ENCODE peak calls at places on chromosomes 5 and 9, in six cellular contexts. One of them, this sample, is unnamed.

GRCh38 chr9:104992696-104993095 is 64.7 kb upstream of the ABCA1 start:
- DNase-seq in SK-N-SH: no peak
- DNase-seq in K562: no peak
- DNase-seq in HCT116: no peak
- DNase-seq in HepG2: peak
- DNase-seq in GM12878: no peak
- DNase-seq in this sample: no peak

GRCh38 chr5:119285070-119285916 is 70.5 kb upstream of the TNFAIP8 start:
- DNase-seq in SK-N-SH: no peak
- DNase-seq in K562: no peak
- DNase-seq in HCT116: no peak
- DNase-seq in HepG2: no peak
- DNase-seq in GM12878: no peak
- DNase-seq in this sample: no peak

GRCh38 chr5:150184990-150185952 is 4.6 kb upstream of the SLC6A7 start:
- DNase-seq in SK-N-SH: no peak
- DNase-seq in K562: no peak
- DNase-seq in HCT116: no peak
- DNase-seq in HepG2: peak
- DNase-seq in GM12878: no peak
- DNase-seq in this sample: no peak

GRCh38 chr9:122001491-122002201 is 91.5 kb downstream of the TTLL11 start:
- DNase-seq in SK-N-SH: no peak
- DNase-seq in K562: no peak
- DNase-seq in HCT116: no peak
- DNase-seq in HepG2: no peak
- DNase-seq in GM12878: no peak
- DNase-seq in this sample: no peak

GRCh38 chr9:4497395-4497794 is 7.1 kb downstream of the SLC1A1 start:
- DNase-seq in SK-N-SH: no peak
- DNase-seq in K562: no peak
- DNase-seq in HCT116: no peak
- DNase-seq in HepG2: no peak
- DNase-seq in GM12878: no peak
- DNase-seq in this sample: no peak

GRCh38 chr5:68216737-68217231 is 1.2 kb downstream of the PIK3R1 start:
- DNase-seq in SK-N-SH: peak
- DNase-seq in K562: no peak
- DNase-seq in HCT116: no peak
- DNase-seq in HepG2: no peak
- DNase-seq in GM12878: no peak
- DNase-seq in this sample: no peak

GRCh38 chr9:76379494-76379893 is 14.7 kb downstream of the RFK start:
- DNase-seq in SK-N-SH: no peak
- DNase-seq in K562: no peak
- DNase-seq in HCT116: no peak
- DNase-seq in HepG2: no peak
- DNase-seq in GM12878: no peak
- DNase-seq in this sample: peak

GRCh38 chr9:72586388-72587160 is 65.2 kb downstream of the TMC1 start:
- DNase-seq in SK-N-SH: no peak
- DNase-seq in K562: no peak
- DNase-seq in HCT116: no peak
- DNase-seq in HepG2: no peak
- DNase-seq in GM12878: no peak
- DNase-seq in this sample: no peak

GRCh38 chr9:132698989-132699388 is 28.7 kb downstream of the GTF3C4 start:
- DNase-seq in SK-N-SH: no peak
- DNase-seq in K562: no peak
- DNase-seq in HCT116: no peak
- DNase-seq in HepG2: no peak
- DNase-seq in GM12878: no peak
- DNase-seq in this sample: no peak

GRCh38 chr9:135100241-135101067 is 13.0 kb downstream of the OLFM1 start:
- DNase-seq in SK-N-SH: no peak
- DNase-seq in K562: no peak
- DNase-seq in HCT116: no peak
- DNase-seq in HepG2: no peak
- DNase-seq in GM12878: no peak
- DNase-seq in this sample: no peak
- TF ChIP-seq JUND in SK-N-SH: no peak
- TF ChIP-seq JUND in K562: no peak
- TF ChIP-seq JUND in HCT116: no peak
- TF ChIP-seq JUND in HepG2: no peak
- TF ChIP-seq JUND in GM12878: no peak
- TF ChIP-seq JUND in this sample: no peak

DNA sequence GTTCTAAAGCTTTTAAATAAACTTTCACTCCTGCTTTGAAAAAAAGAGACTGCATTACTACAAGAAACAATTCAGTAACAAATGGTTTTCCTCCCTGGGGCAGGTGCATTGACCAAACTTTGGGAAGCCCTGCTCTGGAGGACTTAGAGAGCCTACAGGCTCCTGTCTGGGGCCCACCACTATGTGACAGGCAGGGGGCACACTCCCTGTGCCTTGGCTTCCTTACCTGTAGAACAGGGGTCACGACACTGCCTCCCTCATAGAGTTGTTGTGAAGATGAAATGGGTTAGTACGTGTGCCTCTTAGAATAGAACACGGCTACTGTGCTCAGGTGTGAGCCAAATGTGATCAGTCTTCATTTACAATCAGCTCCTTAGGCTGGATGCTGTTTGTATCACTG is 130.1 kb downstream of the GPBP1 start:
- DNase-seq in SK-N-SH: no peak
- DNase-seq in K562: no peak
- DNase-seq in HCT116: no peak
- DNase-seq in HepG2: no peak
- DNase-seq in GM12878: no peak
- DNase-seq in this sample: no peak
- TF ChIP-seq JUND in SK-N-SH: no peak
- TF ChIP-seq JUND in K562: no peak
- TF ChIP-seq JUND in HCT116: no peak
- TF ChIP-seq JUND in HepG2: no peak
- TF ChIP-seq JUND in GM12878: no peak
- TF ChIP-seq JUND in this sample: no peak

GRCh38 chr9:119298076-119298853 is 71.0 kb downstream of the BRINP1 start:
- DNase-seq in SK-N-SH: no peak
- DNase-seq in K562: no peak
- DNase-seq in HCT116: no peak
- DNase-seq in HepG2: no peak
- DNase-seq in GM12878: no peak
- DNase-seq in this sample: no peak
- TF ChIP-seq JUND in SK-N-SH: no peak
- TF ChIP-seq JUND in K562: no peak
- TF ChIP-seq JUND in HCT116: no peak
- TF ChIP-seq JUND in HepG2: no peak
- TF ChIP-seq JUND in GM12878: no peak
- TF ChIP-seq JUND in this sample: no peak

GRCh38 chr5:157575096-157575872 is at the start of gene ADAM19:
- DNase-seq in SK-N-SH: peak
- DNase-seq in K562: peak
- DNase-seq in HCT116: no peak
- DNase-seq in HepG2: no peak
- DNase-seq in GM12878: no peak
- DNase-seq in this sample: no peak
- TF ChIP-seq JUND in SK-N-SH: no peak
- TF ChIP-seq JUND in K562: no peak
- TF ChIP-seq JUND in HCT116: no peak
- TF ChIP-seq JUND in HepG2: no peak
- TF ChIP-seq JUND in GM12878: no peak
- TF ChIP-seq JUND in this sample: no peak

GRCh38 chr9:86322973-86323644 is 31.1 kb downstream of the TUT7 start:
- DNase-seq in SK-N-SH: no peak
- DNase-seq in K562: no peak
- DNase-seq in HCT116: no peak
- DNase-seq in HepG2: no peak
- DNase-seq in GM12878: no peak
- DNase-seq in this sample: no peak
- TF ChIP-seq JUND in SK-N-SH: no peak
- TF ChIP-seq JUND in K562: no peak
- TF ChIP-seq JUND in HCT116: no peak
- TF ChIP-seq JUND in HepG2: no peak
- TF ChIP-seq JUND in GM12878: no peak
- TF ChIP-seq JUND in this sample: no peak

This sample was measured in T47D.